ENCODE peak calls at places on chromosomes 13 and 19, in eight cellular contexts. One of them, this sample, is unnamed. For H3K27me3, the result is how much of the 10 kb centered on the place peaks cover.

GRCh38 chr13:90444232-90444631 is 903.3 kb upstream of the MIR17HG start:
- DNase-seq in CD8-positive, alpha-beta memory T cell: no peak
- DNase-seq in PC-9: no peak
- DNase-seq in kidney epithelial cell: no peak
- DNase-seq in bronchial epithelial cell: no peak
- DNase-seq in heart left ventricle: no peak
- DNase-seq in RWPE2: no peak
- DNase-seq in right atrium auricular region: no peak
- DNase-seq in this sample: no peak

GRCh38 chr13:107867701-107868661 is 347.4 kb downstream of the LIG4 start:
- DNase-seq in heart left ventricle: peak
- DNase-seq in bronchial epithelial cell: no peak
- DNase-seq in kidney epithelial cell: no peak
- DNase-seq in PC-9: peak
- DNase-seq in CD8-positive, alpha-beta memory T cell: no peak
- DNase-seq in right atrium auricular region: no peak
- DNase-seq in RWPE2: no peak
- DNase-seq in this sample: peak

GRCh38 chr13:40189426-40189825 is 477.0 kb downstream of the FOXO1 start:
- DNase-seq in right atrium auricular region: no peak
- DNase-seq in RWPE2: no peak
- DNase-seq in PC-9: no peak
- DNase-seq in bronchial epithelial cell: no peak
- DNase-seq in heart left ventricle: no peak
- DNase-seq in CD8-positive, alpha-beta memory T cell: no peak
- DNase-seq in kidney epithelial cell: no peak
- DNase-seq in this sample: no peak

GRCh38 chr13:73556902-73557301 is 498.1 kb downstream of the KLF5 start:
- DNase-seq in PC-9: no peak
- DNase-seq in CD8-positive, alpha-beta memory T cell: no peak
- DNase-seq in RWPE2: no peak
- DNase-seq in right atrium auricular region: no peak
- DNase-seq in kidney epithelial cell: peak
- DNase-seq in heart left ventricle: no peak
- DNase-seq in bronchial epithelial cell: peak
- DNase-seq in this sample: no peak

GRCh38 chr13:84137292-84137691 is 255.0 kb upstream of the SLITRK1 start:
- DNase-seq in right atrium auricular region: no peak
- DNase-seq in RWPE2: no peak
- DNase-seq in PC-9: no peak
- DNase-seq in kidney epithelial cell: no peak
- DNase-seq in heart left ventricle: no peak
- DNase-seq in CD8-positive, alpha-beta memory T cell: peak
- DNase-seq in bronchial epithelial cell: no peak
- DNase-seq in this sample: peak

GRCh38 chr13:43008591-43008990 is 14.8 kb upstream of the DNAJC15 start:
- DNase-seq in heart left ventricle: no peak
- DNase-seq in bronchial epithelial cell: no peak
- DNase-seq in PC-9: no peak
- DNase-seq in CD8-positive, alpha-beta memory T cell: no peak
- DNase-seq in RWPE2: no peak
- DNase-seq in kidney epithelial cell: no peak
- DNase-seq in right atrium auricular region: no peak
- DNase-seq in this sample: no peak

GRCh38 chr19:7104783-7105447 is 35.4 kb downstream of the ZNF557 start:
- DNase-seq in RWPE2: no peak
- DNase-seq in CD8-positive, alpha-beta memory T cell: no peak
- DNase-seq in heart left ventricle: no peak
- DNase-seq in bronchial epithelial cell: no peak
- DNase-seq in kidney epithelial cell: no peak
- DNase-seq in right atrium auricular region: no peak
- DNase-seq in PC-9: no peak
- DNase-seq in this sample: no peak

GRCh38 chr19:12973236-12973635 is 3.9 kb downstream of the DAND5 start:
- DNase-seq in right atrium auricular region: no peak
- DNase-seq in CD8-positive, alpha-beta memory T cell: no peak
- DNase-seq in RWPE2: no peak
- DNase-seq in PC-9: no peak
- DNase-seq in kidney epithelial cell: no peak
- DNase-seq in bronchial epithelial cell: no peak
- DNase-seq in heart left ventricle: no peak
- DNase-seq in this sample: no peak

GRCh38 chr13:111121421-111121820 is 6.3 kb downstream of the ARHGEF7 start:
- DNase-seq in RWPE2: no peak
- DNase-seq in heart left ventricle: no peak
- DNase-seq in PC-9: no peak
- DNase-seq in bronchial epithelial cell: no peak
- DNase-seq in kidney epithelial cell: no peak
- DNase-seq in right atrium auricular region: no peak
- DNase-seq in CD8-positive, alpha-beta memory T cell: no peak
- DNase-seq in this sample: no peak

GRCh38 chr13:95604534-95604915 is 40.0 kb downstream of the DZIP1 start:
- DNase-seq in heart left ventricle: no peak
- DNase-seq in CD8-positive, alpha-beta memory T cell: no peak
- DNase-seq in right atrium auricular region: no peak
- DNase-seq in kidney epithelial cell: no peak
- DNase-seq in RWPE2: no peak
- DNase-seq in PC-9: no peak
- DNase-seq in bronchial epithelial cell: peak
- DNase-seq in this sample: peak

GRCh38 chr13:113927661-113928581 is 46.0 kb downstream of the C13orf46 start:
- DNase-seq in kidney epithelial cell: no peak
- DNase-seq in PC-9: peak
- DNase-seq in right atrium auricular region: no peak
- DNase-seq in RWPE2: peak
- DNase-seq in CD8-positive, alpha-beta memory T cell: no peak
- DNase-seq in bronchial epithelial cell: no peak
- DNase-seq in heart left ventricle: peak
- DNase-seq in this sample: peak

GRCh38 chr13:59261928-59262488 is 901.7 kb downstream of the DIAPH3 start:
- DNase-seq in right atrium auricular region: no peak
- DNase-seq in heart left ventricle: no peak
- DNase-seq in PC-9: no peak
- DNase-seq in kidney epithelial cell: no peak
- DNase-seq in CD8-positive, alpha-beta memory T cell: no peak
- DNase-seq in RWPE2: no peak
- DNase-seq in bronchial epithelial cell: no peak
- DNase-seq in this sample: no peak

GRCh38 chr19:16369664-16370576 is 45.3 kb downstream of the KLF2 start:
- DNase-seq in RWPE2: no peak
- DNase-seq in CD8-positive, alpha-beta memory T cell: peak
- DNase-seq in heart left ventricle: no peak
- DNase-seq in right atrium auricular region: no peak
- DNase-seq in PC-9: no peak
- DNase-seq in kidney epithelial cell: no peak
- DNase-seq in bronchial epithelial cell: no peak
- DNase-seq in this sample: no peak

GRCh38 chr19:28027116-28027515 is 1185.8 kb downstream of the UQCRFS1 start:
- DNase-seq in CD8-positive, alpha-beta memory T cell: no peak
- DNase-seq in bronchial epithelial cell: no peak
- DNase-seq in kidney epithelial cell: no peak
- DNase-seq in heart left ventricle: no peak
- DNase-seq in RWPE2: no peak
- DNase-seq in PC-9: no peak
- DNase-seq in right atrium auricular region: no peak
- DNase-seq in this sample: no peak

GRCh38 chr13:23842406-23842805 is 46.8 kb downstream of the MIPEP start:
- DNase-seq in RWPE2: no peak
- DNase-seq in heart left ventricle: no peak
- DNase-seq in CD8-positive, alpha-beta memory T cell: no peak
- DNase-seq in PC-9: no peak
- DNase-seq in kidney epithelial cell: no peak
- DNase-seq in bronchial epithelial cell: no peak
- DNase-seq in right atrium auricular region: no peak
- DNase-seq in this sample: no peak

GRCh38 chr13:35524192-35524591 is 47.7 kb upstream of the MAB21L1 start:
- DNase-seq in PC-9: no peak
- DNase-seq in heart left ventricle: no peak
- DNase-seq in bronchial epithelial cell: no peak
- DNase-seq in RWPE2: no peak
- DNase-seq in CD8-positive, alpha-beta memory T cell: no peak
- DNase-seq in kidney epithelial cell: no peak
- DNase-seq in right atrium auricular region: no peak
- DNase-seq in this sample: no peak

GRCh38 chr13:40624338-40624737 is 42.1 kb downstream of the FOXO1 start:
- DNase-seq in PC-9: no peak
- DNase-seq in right atrium auricular region: no peak
- DNase-seq in CD8-positive, alpha-beta memory T cell: no peak
- DNase-seq in heart left ventricle: no peak
- DNase-seq in bronchial epithelial cell: peak
- DNase-seq in RWPE2: no peak
- DNase-seq in kidney epithelial cell: no peak
- DNase-seq in this sample: peak

GRCh38 chr13:45770886-45771285 is 68.8 kb downstream of the CBY2 start:
- DNase-seq in heart left ventricle: no peak
- DNase-seq in RWPE2: no peak
- DNase-seq in right atrium auricular region: no peak
- DNase-seq in CD8-positive, alpha-beta memory T cell: no peak
- DNase-seq in kidney epithelial cell: no peak
- DNase-seq in bronchial epithelial cell: no peak
- DNase-seq in PC-9: no peak
- DNase-seq in this sample: no peak

GRCh38 chr13:45769072-45769471 is 67.0 kb downstream of the CBY2 start:
- DNase-seq in kidney epithelial cell: no peak
- DNase-seq in CD8-positive, alpha-beta memory T cell: no peak
- DNase-seq in RWPE2: no peak
- DNase-seq in PC-9: no peak
- DNase-seq in right atrium auricular region: no peak
- DNase-seq in bronchial epithelial cell: no peak
- DNase-seq in heart left ventricle: no peak
- DNase-seq in this sample: no peak

GRCh38 chr13:45773236-45773635 is 71.1 kb downstream of the CBY2 start:
- DNase-seq in bronchial epithelial cell: peak
- DNase-seq in kidney epithelial cell: no peak
- DNase-seq in CD8-positive, alpha-beta memory T cell: no peak
- DNase-seq in right atrium auricular region: no peak
- DNase-seq in heart left ventricle: no peak
- DNase-seq in RWPE2: no peak
- DNase-seq in PC-9: no peak
- DNase-seq in this sample: no peak

GRCh38 chr13:45775401-45775963 is 73.4 kb downstream of the CBY2 start:
- DNase-seq in kidney epithelial cell: no peak
- DNase-seq in heart left ventricle: no peak
- DNase-seq in right atrium auricular region: no peak
- DNase-seq in PC-9: no peak
- DNase-seq in RWPE2: no peak
- DNase-seq in CD8-positive, alpha-beta memory T cell: no peak
- DNase-seq in bronchial epithelial cell: no peak
- DNase-seq in this sample: no peak

DNA sequence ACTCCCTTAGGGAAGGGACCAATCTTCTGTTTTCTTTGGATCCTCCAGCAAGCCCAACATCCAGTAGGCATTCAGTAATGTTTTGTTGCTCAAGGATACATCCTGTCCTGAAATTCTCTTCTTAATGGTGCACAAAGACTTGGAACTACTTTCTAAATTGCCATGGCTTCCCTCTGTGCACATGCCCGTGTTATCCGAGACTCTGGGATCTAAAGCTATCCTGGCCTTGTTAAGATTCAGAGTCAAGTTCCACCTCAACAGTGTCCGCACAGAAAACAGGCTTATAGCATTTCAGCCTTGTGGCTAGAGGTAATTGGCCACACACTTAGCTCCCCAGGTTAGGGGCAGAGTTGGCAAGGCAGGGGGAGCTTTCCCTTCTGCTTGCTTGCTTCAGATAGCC is 71.8 kb downstream of the CBY2 start:
- DNase-seq in bronchial epithelial cell: no peak
- DNase-seq in CD8-positive, alpha-beta memory T cell: no peak
- DNase-seq in PC-9: no peak
- DNase-seq in RWPE2: no peak
- DNase-seq in kidney epithelial cell: no peak
- DNase-seq in right atrium auricular region: no peak
- DNase-seq in heart left ventricle: no peak
- DNase-seq in this sample: no peak
- H3K27me3 ChIP-seq in bronchial epithelial cell: under half
- H3K27me3 ChIP-seq in CD8-positive, alpha-beta memory T cell: under half
- H3K27me3 ChIP-seq in PC-9: half or more
- H3K27me3 ChIP-seq in RWPE2: under half
- H3K27me3 ChIP-seq in kidney epithelial cell: under half
- H3K27me3 ChIP-seq in right atrium auricular region: under half
- H3K27me3 ChIP-seq in heart left ventricle: under half
- H3K27me3 ChIP-seq in this sample: under half

GRCh38 chr19:4597278-4597974 is 37.9 kb upstream of the SEMA6B start:
- DNase-seq in PC-9: peak
- DNase-seq in RWPE2: no peak
- DNase-seq in heart left ventricle: no peak
- DNase-seq in CD8-positive, alpha-beta memory T cell: no peak
- DNase-seq in bronchial epithelial cell: no peak
- DNase-seq in kidney epithelial cell: no peak
- DNase-seq in right atrium auricular region: no peak
- DNase-seq in this sample: no peak
- H3K27me3 ChIP-seq in PC-9: under half
- H3K27me3 ChIP-seq in RWPE2: under half
- H3K27me3 ChIP-seq in heart left ventricle: half or more
- H3K27me3 ChIP-seq in CD8-positive, alpha-beta memory T cell: under half
- H3K27me3 ChIP-seq in bronchial epithelial cell: under half
- H3K27me3 ChIP-seq in kidney epithelial cell: under half
- H3K27me3 ChIP-seq in right atrium auricular region: under half
- H3K27me3 ChIP-seq in this sample: under half

GRCh38 chr19:2811735-2812413 is 7.8 kb upstream of the ZNF554 start:
- DNase-seq in heart left ventricle: no peak
- DNase-seq in right atrium auricular region: no peak
- DNase-seq in kidney epithelial cell: no peak
- DNase-seq in CD8-positive, alpha-beta memory T cell: no peak
- DNase-seq in PC-9: no peak
- DNase-seq in bronchial epithelial cell: no peak
- DNase-seq in RWPE2: no peak
- DNase-seq in this sample: no peak
- H3K27me3 ChIP-seq in heart left ventricle: under half
- H3K27me3 ChIP-seq in right atrium auricular region: under half
- H3K27me3 ChIP-seq in kidney epithelial cell: under half
- H3K27me3 ChIP-seq in CD8-positive, alpha-beta memory T cell: under half
- H3K27me3 ChIP-seq in PC-9: under half
- H3K27me3 ChIP-seq in bronchial epithelial cell: under half
- H3K27me3 ChIP-seq in RWPE2: under half
- H3K27me3 ChIP-seq in this sample: under half

GRCh38 chr19:10518444-10519361 is 1.5 kb upstream of the S1PR5 start:
- DNase-seq in CD8-positive, alpha-beta memory T cell: peak
- DNase-seq in right atrium auricular region: no peak
- DNase-seq in heart left ventricle: no peak
- DNase-seq in bronchial epithelial cell: no peak
- DNase-seq in kidney epithelial cell: no peak
- DNase-seq in PC-9: no peak
- DNase-seq in RWPE2: no peak
- DNase-seq in this sample: no peak

GRCh38 chr19:10516064-10516385 is 1.2 kb downstream of the S1PR5 start:
- DNase-seq in heart left ventricle: no peak
- DNase-seq in CD8-positive, alpha-beta memory T cell: peak
- DNase-seq in right atrium auricular region: no peak
- DNase-seq in PC-9: no peak
- DNase-seq in RWPE2: no peak
- DNase-seq in bronchial epithelial cell: no peak
- DNase-seq in kidney epithelial cell: no peak
- DNase-seq in this sample: no peak

GRCh38 chr19:10517361-10517759 is at the start of gene S1PR5:
- DNase-seq in right atrium auricular region: no peak
- DNase-seq in bronchial epithelial cell: no peak
- DNase-seq in CD8-positive, alpha-beta memory T cell: peak
- DNase-seq in RWPE2: no peak
- DNase-seq in kidney epithelial cell: no peak
- DNase-seq in PC-9: peak
- DNase-seq in heart left ventricle: peak
- DNase-seq in this sample: no peak

GRCh38 chr19:10517760-10518443 is 655 bp upstream of the S1PR5 start:
- DNase-seq in RWPE2: no peak
- DNase-seq in heart left ventricle: peak
- DNase-seq in bronchial epithelial cell: peak
- DNase-seq in CD8-positive, alpha-beta memory T cell: peak
- DNase-seq in right atrium auricular region: no peak
- DNase-seq in kidney epithelial cell: no peak
- DNase-seq in PC-9: peak
- DNase-seq in this sample: peak

GRCh38 chr19:10516671-10517286 is 468 bp downstream of the S1PR5 start:
- DNase-seq in kidney epithelial cell: no peak
- DNase-seq in right atrium auricular region: no peak
- DNase-seq in CD8-positive, alpha-beta memory T cell: peak
- DNase-seq in PC-9: peak
- DNase-seq in RWPE2: no peak
- DNase-seq in heart left ventricle: no peak
- DNase-seq in bronchial epithelial cell: peak
- DNase-seq in this sample: peak
- H3K27me3 ChIP-seq in kidney epithelial cell: half or more
- H3K27me3 ChIP-seq in right atrium auricular region: under half
- H3K27me3 ChIP-seq in CD8-positive, alpha-beta memory T cell: under half
- H3K27me3 ChIP-seq in PC-9: under half
- H3K27me3 ChIP-seq in RWPE2: under half
- H3K27me3 ChIP-seq in heart left ventricle: half or more
- H3K27me3 ChIP-seq in bronchial epithelial cell: under half
- H3K27me3 ChIP-seq in this sample: under half

This sample was measured in brain microvascular endothelial cell.